ENCODE peak calls at places on chromosomes 2 and 18, in nine cellular contexts. U, R, H, S, F, C, E, I and A are unnamed samples.

GRCh38 chr2:176085861-176086771 is 2.4 kb upstream of the EVX2 start:
- DNase-seq in U (peak), R (no peak), H (no peak), S (peak), F (peak), C (peak), E (no peak), I (peak), A (no peak)

GRCh38 chr18:79332601-79333000 is 63.1 kb upstream of the NFATC1 start:
- DNase-seq in U (no peak), R (no peak), H (no peak), S (no peak), F (no peak), C (no peak), E (no peak), I (no peak), A (no peak)

GRCh38 chr2:151770995-151771394 is 36.7 kb upstream of the NEB start:
- DNase-seq in U (no peak), R (no peak), H (no peak), S (no peak), F (no peak), C (no peak), E (no peak), I (no peak), A (no peak)

GRCh38 chr2:241538838-241539615 is 19.5 kb upstream of the BOK start:
- DNase-seq in U (no peak), R (no peak), H (no peak), S (no peak), F (no peak), C (no peak), E (no peak), I (no peak), A (no peak)

GRCh38 chr18:75221397-75221796 is 10.8 kb downstream of the TSHZ1 start:
- DNase-seq in U (no peak), R (no peak), H (no peak), S (peak), F (no peak), C (no peak), E (no peak), I (no peak), A (no peak)

GRCh38 chr18:77080283-77080682 is 52.3 kb downstream of the MBP start:
- DNase-seq in U (peak), R (no peak), H (no peak), S (no peak), F (no peak), C (no peak), E (no peak), I (no peak), A (no peak)

GRCh38 chr2:231007159-231008045 is 11.5 kb downstream of the SPATA3 start:
- DNase-seq in U (no peak), R (no peak), H (no peak), S (no peak), F (no peak), C (no peak), E (no peak), I (no peak), A (no peak)

GRCh38 chr2:43163365-43163715 is 63.1 kb downstream of the ZFP36L2 start:
- DNase-seq in U (no peak), R (no peak), H (no peak), S (no peak), F (no peak), C (no peak), E (no peak), I (no peak), A (no peak)

GRCh38 chr2:235621736-235622135 is 127.9 kb downstream of the AGAP1 start:
- DNase-seq in U (no peak), R (no peak), H (no peak), S (no peak), F (no peak), C (no peak), E (no peak), I (no peak), A (no peak)

GRCh38 chr2:239398536-239398935 is 2.3 kb downstream of the HDAC4 start:
- DNase-seq in U (peak), R (no peak), H (no peak), S (no peak), F (no peak), C (peak), E (no peak), I (no peak), A (no peak)

GRCh38 chr18:75638597-75639467 is 211.3 kb upstream of the SMIM21 start:
- DNase-seq in U (no peak), R (no peak), H (no peak), S (peak), F (peak), C (no peak), E (peak), I (no peak), A (no peak)

GRCh38 chr2:118842687-118843491 is 4.6 kb downstream of the EN1 start:
- DNase-seq in U (peak), R (no peak), H (no peak), S (no peak), F (peak), C (no peak), E (no peak), I (no peak), A (no peak)

GRCh38 chr2:129915303-129915840 is 64.1 kb upstream of the RAB6C start:
- DNase-seq in U (no peak), R (no peak), H (no peak), S (no peak), F (no peak), C (no peak), E (no peak), I (peak), A (no peak)

GRCh38 chr18:31603335-31603734 is 11.7 kb downstream of the TTR start:
- DNase-seq in U (no peak), R (no peak), H (no peak), S (no peak), F (no peak), C (no peak), E (no peak), I (no peak), A (no peak)

GRCh38 chr2:129929321-129930290 is 49.9 kb upstream of the RAB6C start:
- DNase-seq in U (no peak), R (no peak), H (no peak), S (no peak), F (peak), C (no peak), E (no peak), I (no peak), A (no peak)

GRCh38 chr2:58972737-58973136 is 731.6 kb upstream of the FANCL start:
- DNase-seq in U (no peak), R (no peak), H (no peak), S (no peak), F (no peak), C (no peak), E (no peak), I (no peak), A (no peak)

GRCh38 chr18:76494181-76494540 is 881 bp downstream of the ZNF516 start:
- DNase-seq in U (no peak), R (no peak), H (no peak), S (peak), F (no peak), C (no peak), E (peak), I (peak), A (no peak)

DNA sequence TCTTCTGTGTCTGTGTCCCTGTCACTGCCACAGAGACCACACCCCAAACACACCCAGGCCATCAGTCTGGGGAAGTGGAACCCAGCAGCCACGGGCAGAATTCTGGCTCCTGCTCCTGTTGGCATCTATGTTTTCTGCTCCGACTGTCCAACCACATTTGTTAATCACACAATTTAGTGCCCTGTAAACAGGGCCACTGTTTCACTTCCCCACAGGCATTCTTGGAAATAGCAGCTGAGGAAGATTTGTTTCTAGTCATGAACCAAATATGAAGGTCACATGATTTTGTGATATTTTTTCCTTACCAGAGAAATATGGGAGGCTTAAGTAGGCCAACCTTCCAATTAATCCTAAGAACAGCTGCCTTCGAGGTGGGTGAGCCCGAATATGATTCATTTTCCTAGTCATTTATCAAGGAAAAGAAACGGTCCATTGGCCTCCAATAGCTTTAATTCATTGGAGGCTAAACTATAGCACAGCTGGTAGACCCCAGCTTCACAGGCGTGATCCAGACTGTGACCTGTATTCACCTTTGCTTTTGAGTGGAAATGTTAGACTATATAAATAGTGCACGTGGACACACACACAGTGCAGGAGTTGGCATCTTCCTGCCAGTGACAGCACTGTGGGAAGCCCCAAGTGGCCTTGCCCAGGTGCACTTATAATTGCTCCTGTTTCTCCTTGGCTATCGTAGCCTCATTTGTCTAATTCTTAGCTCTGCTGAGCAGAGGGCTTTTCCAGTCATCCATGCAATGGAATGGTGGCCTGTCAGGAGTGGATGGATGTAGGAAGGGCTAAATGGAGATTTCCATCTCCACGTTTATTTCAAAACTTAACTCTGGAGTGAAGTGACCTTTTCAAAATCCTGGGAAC is 267.9 kb downstream of the LPIN1 start:
- DNase-seq in U (no peak), R (no peak), H (no peak), S (peak), F (no peak), C (no peak), E (peak), I (no peak), A (no peak)
- H3K4me3 ChIP-seq in U (no peak), R (no peak), H (no peak), S (no peak), F (no peak), C (no peak), E (no peak), I (no peak), A (no peak)

DNA sequence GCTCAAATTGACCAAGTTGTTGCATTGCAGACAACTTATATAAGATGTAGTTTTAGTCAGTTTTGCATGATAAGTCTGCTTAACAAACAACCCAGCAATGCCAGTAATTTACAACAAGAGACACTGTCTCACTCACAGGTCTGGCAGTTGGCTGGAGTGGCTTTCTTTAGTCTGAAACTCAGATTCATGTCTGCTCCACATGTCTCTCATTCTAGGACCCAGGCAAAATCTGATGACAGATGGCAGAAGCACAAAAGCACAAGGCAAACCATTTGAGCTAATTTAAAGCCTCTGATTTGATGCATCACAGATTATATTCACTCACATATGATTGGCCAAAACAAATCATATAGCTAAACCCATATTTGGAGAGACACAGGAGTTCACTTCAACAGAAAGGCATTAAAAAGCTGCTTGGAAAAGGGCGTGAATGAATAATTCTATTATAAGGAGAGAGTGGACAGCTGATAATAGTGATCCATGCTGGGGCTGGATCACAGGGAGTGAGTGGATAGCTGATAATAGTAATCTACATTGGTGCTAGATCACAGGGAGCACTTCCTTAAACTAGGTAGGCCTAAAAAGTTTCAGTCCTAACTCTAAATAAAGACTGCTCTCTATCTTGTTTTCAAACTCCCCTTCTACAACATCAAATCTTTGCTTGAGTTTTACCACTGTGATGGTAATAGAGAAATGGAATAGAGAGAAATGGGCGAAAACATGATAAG is 593.2 kb upstream of the ZNF804A start:
- DNase-seq in U (no peak), R (no peak), H (no peak), S (no peak), F (no peak), C (no peak), E (no peak), I (no peak), A (no peak)
- H3K27ac ChIP-seq in U (no peak), R (no peak), H (no peak), S (no peak), F (peak), C (no peak), E (no peak), I (no peak), A (no peak)

DNA sequence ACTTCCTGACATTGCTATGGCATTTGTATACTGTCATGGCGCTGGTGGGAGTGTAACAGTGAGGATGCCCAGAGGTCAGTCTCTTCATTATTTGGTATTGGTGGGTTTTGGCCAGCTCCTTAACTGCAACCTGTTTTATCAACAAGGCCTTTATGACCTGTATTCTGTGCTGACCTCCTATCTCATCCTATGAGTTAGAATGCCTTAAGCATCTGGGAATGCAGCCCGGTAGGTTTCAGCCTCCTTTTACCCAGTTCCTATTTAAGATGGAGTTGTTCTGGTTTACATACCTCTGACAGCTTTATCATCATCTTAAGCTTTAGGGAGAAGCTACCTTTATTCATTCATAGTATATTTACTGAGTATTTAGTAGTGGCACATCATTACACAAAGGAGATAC is 103.8 kb downstream of the RAPGEF4 start:
- DNase-seq in U (no peak), R (no peak), H (no peak), S (no peak), F (no peak), C (no peak), E (no peak), I (no peak), A (no peak)
- H3K4me3 ChIP-seq in U (no peak), R (no peak), H (no peak), S (no peak), F (no peak), C (no peak), E (no peak), I (no peak), A (no peak)

GRCh38 chr18:25351280-25351772 is 640 bp downstream of the ZNF521 start:
- DNase-seq in U (no peak), R (no peak), H (no peak), S (peak), F (no peak), C (no peak), E (no peak), I (peak), A (no peak)
- H3K27ac ChIP-seq in U (peak), R (peak), H (no peak), S (peak), F (peak), C (peak), E (peak), I (peak), A (no peak)

GRCh38 chr18:6879508-6880195 is 150.1 kb downstream of the ARHGAP28 start:
- DNase-seq in U (no peak), R (no peak), H (no peak), S (no peak), F (no peak), C (no peak), E (no peak), I (no peak), A (no peak)
- H3K4me3 ChIP-seq in U (no peak), R (no peak), H (no peak), S (no peak), F (no peak), C (no peak), E (no peak), I (no peak), A (no peak)